ENCODE peak calls at places on chromosomes 16 and 17, in nine cellular contexts. Q is nephron progenitor cell; W is CD8-positive, alpha-beta T cell; M is psoas muscle; N is WTC11; O is K562; K is foreskin fibroblast; L is fibroblast of pulmonary artery; S is progenitor cell of endocrine pancreas. E is an unnamed sample.
A peak's percentile ranks its signal among the peaks of the same experiment; 100 is the strongest.

GRCh38 chr16:69482410-69482951 is 58.1 kb downstream of the CYB5B start:
- DNase-seq in Q (no peak), O (no peak), L (peak; percentile 93), K (peak; percentile 84), S (no peak), W (no peak), M (peak; percentile 81), N (no peak), E (no peak)

GRCh38 chr17:79563237-79564013 is 47.4 kb downstream of the RBFOX3 start:
- DNase-seq in S (no peak), L (peak; percentile 17), N (no peak), K (no peak), W (no peak), Q (no peak), O (no peak), M (peak; percentile 6), E (peak; percentile 4)

GRCh38 chr17:8846768-8847211 is 20.7 kb downstream of the PIK3R6 start:
- DNase-seq in Q (no peak), O (peak; percentile 49), S (no peak), L (peak; percentile 57), W (no peak), N (no peak), K (peak; percentile 6), M (no peak), E (peak; percentile 3)

GRCh38 chr16:11675561-11676511 is 7.6 kb downstream of the SNN start:
- DNase-seq in S (no peak), L (no peak), Q (no peak), W (peak; percentile 46), N (no peak), M (peak; percentile 97), K (no peak), O (no peak), E (no peak)

GRCh38 chr17:65756760-65757159 is 195.3 kb upstream of the AXIN2 start:
- DNase-seq in O (no peak), S (no peak), L (no peak), Q (no peak), W (no peak), N (no peak), M (no peak), K (no peak), E (no peak)

GRCh38 chr17:80804466-80804865 is 187.2 kb upstream of the CHMP6 start:
- DNase-seq in O (no peak), N (no peak), S (no peak), K (no peak), M (no peak), L (no peak), W (no peak), Q (no peak), E (no peak)

GRCh38 chr16:19649980-19650379 is 68.0 kb downstream of the KNOP1 start:
- DNase-seq in W (no peak), O (no peak), N (no peak), M (no peak), Q (no peak), K (no peak), L (no peak), S (no peak), E (no peak)

GRCh38 chr17:29760279-29760721 is 137.6 kb upstream of the CORO6 start:
- DNase-seq in O (no peak), W (peak; percentile 59), K (peak; percentile 44), L (peak; percentile 41), N (no peak), Q (no peak), M (no peak), S (no peak), E (peak; percentile 22)

GRCh38 chr17:42276609-42277341 is 584 bp upstream of the STAT5B start:
- DNase-seq in K (peak; percentile 90), L (peak; percentile 86), S (peak; percentile 62), N (peak; percentile 56), M (peak; percentile 85), O (peak; percentile 71), W (peak; percentile 28), Q (peak; percentile 39), E (peak; percentile 78)

GRCh38 chr16:21033707-21034106 is 116.9 kb downstream of the DNAH3 start:
- DNase-seq in S (no peak), M (peak; percentile 57), O (no peak), K (peak; percentile 11), N (no peak), W (no peak), L (no peak), Q (no peak), E (no peak)

DNA sequence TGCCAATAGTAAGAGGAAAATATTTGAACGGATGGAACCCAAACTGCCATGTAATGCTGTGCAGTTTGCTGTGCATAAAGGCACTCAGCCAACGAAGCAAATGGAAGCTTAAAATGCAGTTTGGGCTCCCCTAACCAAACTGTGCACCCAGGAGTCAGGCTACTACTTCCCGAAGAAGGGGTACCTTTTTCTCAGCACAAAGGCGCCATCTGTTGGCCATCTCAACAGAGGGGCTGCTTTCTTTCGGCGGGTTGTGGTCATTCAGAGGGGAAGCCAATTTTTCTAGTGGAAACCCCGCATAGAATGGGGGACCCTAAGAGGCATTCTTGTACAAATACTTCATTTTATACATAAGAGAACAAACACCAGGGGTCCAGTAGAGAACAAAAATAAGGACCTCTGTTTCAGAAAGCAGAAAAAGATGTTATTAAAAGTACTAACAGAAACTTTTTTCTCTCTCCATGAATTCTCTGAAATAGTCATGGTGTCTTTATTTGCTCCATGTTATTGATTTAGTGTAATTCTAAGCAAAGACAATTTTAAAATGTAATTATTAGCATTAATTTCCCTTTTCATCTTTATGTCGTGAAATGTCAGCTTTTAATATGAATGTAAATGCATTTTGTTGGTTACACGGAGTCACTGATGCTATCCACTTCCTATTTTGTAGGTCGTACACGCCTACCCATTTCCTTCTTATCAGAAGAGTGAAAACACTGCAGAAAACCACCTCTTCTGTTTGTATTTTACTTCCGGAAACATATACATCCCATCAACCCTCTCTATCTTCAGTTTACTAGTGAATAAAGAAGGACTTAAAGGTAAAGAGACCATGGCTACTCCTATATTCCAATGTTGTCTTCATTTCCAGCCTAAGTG is 453.3 kb downstream of the KCNJ2 start:
- DNase-seq in N (peak; percentile 79), O (no peak), W (no peak), M (peak; percentile 62), K (peak; percentile 69), L (peak; percentile 24), Q (peak; percentile 64), S (peak; percentile 33), E (no peak)
- TF ChIP-seq CTCF in N (peak; percentile 27), O (peak; percentile 40), W (no peak), M (peak; percentile 42), K (peak; percentile 45), L (peak; percentile 48), Q (peak; percentile 65), S (peak; percentile 68), E (peak; percentile 69)

GRCh38 chr17:37574427-37574826 is 34.8 kb downstream of the SYNRG start:
- DNase-seq in W (no peak), O (no peak), L (no peak), N (no peak), K (no peak), Q (no peak), M (no peak), S (no peak), E (no peak)

GRCh38 chr17:37568350-37569053 is 40.7 kb downstream of the SYNRG start:
- DNase-seq in K (peak; percentile 20), L (no peak), M (no peak), O (no peak), W (no peak), N (no peak), S (no peak), Q (no peak), E (no peak)

GRCh38 chr17:37567137-37567927 is 41.9 kb downstream of the SYNRG start:
- DNase-seq in K (peak; percentile 11), Q (no peak), M (no peak), N (no peak), W (no peak), L (no peak), S (no peak), O (no peak), E (no peak)

GRCh38 chr17:37571674-37572073 is 37.5 kb downstream of the SYNRG start:
- DNase-seq in N (no peak), S (no peak), Q (no peak), L (no peak), K (no peak), W (no peak), M (no peak), O (no peak), E (no peak)

DNA sequence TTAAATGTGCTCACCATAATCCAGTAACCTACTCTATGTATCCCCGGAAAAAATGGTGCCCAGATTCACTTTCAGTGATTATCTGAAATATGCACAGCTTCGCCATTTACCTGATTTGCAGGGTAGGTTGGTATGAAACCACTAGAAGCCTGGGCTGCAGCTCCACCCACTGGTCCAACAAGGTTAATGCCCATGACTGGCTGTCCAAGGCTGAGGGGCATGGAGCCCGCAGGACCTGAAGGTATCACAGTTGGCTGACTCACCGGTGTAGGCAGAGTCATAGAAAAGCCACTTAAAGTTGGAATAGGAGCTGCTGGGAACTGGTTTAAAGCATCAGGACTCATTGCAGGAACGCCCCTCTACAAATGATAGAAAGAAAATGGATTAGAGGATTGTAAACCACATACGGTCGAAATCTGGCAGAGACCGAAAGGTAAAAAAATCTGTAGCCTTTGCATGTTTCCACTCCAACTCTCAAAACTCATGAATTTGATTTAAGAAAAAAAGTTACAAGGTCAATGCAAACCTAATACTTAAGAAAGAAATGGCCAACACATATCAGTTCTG is 38.6 kb downstream of the SYNRG start:
- DNase-seq in K (peak; percentile 69), L (peak; percentile 49), O (peak; percentile 25), M (no peak), Q (peak; percentile 29), W (peak; percentile 20), N (peak; percentile 75), S (no peak), E (peak; percentile 76)
- TF ChIP-seq CTCF in K (peak; percentile 40), L (peak; percentile 59), O (peak; percentile 66), M (peak; percentile 29), Q (peak; percentile 29), W (no peak), N (peak; percentile 44), S (peak; percentile 49), E (peak; percentile 74)

DNA sequence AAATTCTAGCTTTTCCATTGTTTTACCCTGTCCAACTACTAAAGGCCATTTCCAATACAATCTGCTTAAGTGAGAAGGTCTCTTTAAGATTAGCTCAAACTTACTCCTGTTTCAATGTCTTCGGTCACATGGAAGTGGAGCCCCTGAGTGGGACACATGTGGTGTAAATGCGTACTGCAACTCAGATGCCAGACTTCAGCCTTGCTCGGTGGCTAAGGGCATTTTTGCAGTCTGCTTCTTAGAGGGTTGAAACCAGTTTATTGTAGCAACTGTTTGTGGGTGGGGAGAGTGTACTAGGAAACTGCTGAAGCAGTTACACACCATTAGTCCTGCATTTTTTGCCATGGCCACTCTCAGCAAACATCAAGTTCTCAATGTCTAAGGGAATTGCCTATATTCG is 140.6 kb downstream of the PARN start:
- DNase-seq in L (no peak), N (peak; percentile 45), Q (no peak), M (no peak), S (no peak), W (no peak), O (peak; percentile 47), K (peak; percentile 46), E (no peak)
- TF ChIP-seq CTCF in L (peak; percentile 9), N (no peak), Q (peak; percentile 28), M (peak; percentile 38), S (peak; percentile 50), W (no peak), O (peak; percentile 53), K (no peak), E (peak; percentile 63)

DNA sequence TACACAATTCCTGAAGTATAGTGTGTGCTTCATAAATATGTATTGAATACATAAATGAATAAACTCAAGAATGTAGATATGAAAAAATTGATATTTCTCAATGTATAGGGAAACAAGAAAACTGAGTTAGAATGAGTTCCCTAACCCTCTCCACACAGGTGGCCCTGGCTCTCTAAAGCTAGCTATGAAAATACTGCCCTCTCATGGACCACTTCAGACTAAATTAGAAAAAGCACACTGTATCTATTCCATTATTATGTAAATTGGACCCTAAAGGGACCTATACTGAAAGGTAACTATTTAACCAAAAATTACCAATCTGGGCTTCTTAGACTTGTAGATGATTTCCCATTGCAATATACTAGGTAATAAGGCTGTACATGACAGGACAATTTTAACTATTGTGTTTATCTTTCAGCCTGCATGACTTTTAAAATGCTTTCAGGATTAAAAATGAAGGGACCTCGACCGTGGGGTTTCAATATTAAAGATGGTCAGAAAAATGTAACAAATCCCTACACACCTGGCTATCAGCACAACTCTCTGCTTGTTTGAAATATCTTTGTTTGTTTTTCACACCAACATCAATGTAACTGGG is 672.5 kb upstream of the KIF2B start:
- DNase-seq in W (no peak), K (no peak), O (no peak), M (no peak), S (no peak), L (peak; percentile 3), N (no peak), Q (no peak), E (no peak)
- TF ChIP-seq CTCF in W (no peak), K (no peak), O (no peak), M (peak; percentile 53), S (peak; percentile 56), L (peak; percentile 6), N (no peak), Q (peak; percentile 16), E (no peak)

E was measured in HFFc6.